ENCODE peak calls at places on chromosomes 7 and 10, in five cellular contexts. One of them, this sample, is unnamed.
A peak's percentile ranks its signal among the peaks of the same experiment; 100 is the strongest.

GRCh38 chr7:120554960-120555571 is 282.1 kb downstream of the KCND2 start:
- DNase-seq in GM12878: peak; percentile 45
- DNase-seq in K562: peak; percentile 54
- DNase-seq in HepG2: peak; percentile 49
- DNase-seq in H1: no peak
- DNase-seq in this sample: peak; percentile 84

GRCh38 chr10:22321831-22322662 is 1.1 kb downstream of the BMI1 start:
- DNase-seq in H1: no peak
- DNase-seq in K562: peak; percentile 69
- DNase-seq in GM12878: no peak
- DNase-seq in HepG2: no peak
- DNase-seq in this sample: peak; percentile 56

GRCh38 chr10:118546479-118546878 is 49.0 kb downstream of the PRLHR start:
- DNase-seq in GM12878: no peak
- DNase-seq in HepG2: no peak
- DNase-seq in H1: no peak
- DNase-seq in K562: no peak
- DNase-seq in this sample: no peak

GRCh38 chr7:90828601-90829000 is 232.5 kb downstream of the CDK14 start:
- DNase-seq in K562: no peak
- DNase-seq in GM12878: no peak
- DNase-seq in HepG2: no peak
- DNase-seq in H1: no peak
- DNase-seq in this sample: no peak

GRCh38 chr10:67858971-67859370 is 21.0 kb upstream of the DNAJC12 start:
- DNase-seq in K562: no peak
- DNase-seq in H1: no peak
- DNase-seq in HepG2: no peak
- DNase-seq in GM12878: no peak
- DNase-seq in this sample: no peak

GRCh38 chr7:44286182-44286617 is 39.2 kb downstream of the CAMK2B start:
- DNase-seq in HepG2: no peak
- DNase-seq in K562: no peak
- DNase-seq in GM12878: no peak
- DNase-seq in H1: no peak
- DNase-seq in this sample: peak; percentile 52

GRCh38 chr7:52786174-52786573 is 249.3 kb upstream of the POM121L12 start:
- DNase-seq in H1: no peak
- DNase-seq in GM12878: no peak
- DNase-seq in K562: no peak
- DNase-seq in HepG2: no peak
- DNase-seq in this sample: no peak

GRCh38 chr10:101567165-101568006 is 20.7 kb downstream of the POLL start:
- DNase-seq in HepG2: no peak
- DNase-seq in H1: no peak
- DNase-seq in GM12878: no peak
- DNase-seq in K562: no peak
- DNase-seq in this sample: peak; percentile 26

GRCh38 chr7:30466266-30466665 is 12.3 kb downstream of the NOD1 start:
- DNase-seq in GM12878: no peak
- DNase-seq in HepG2: no peak
- DNase-seq in H1: no peak
- DNase-seq in K562: no peak
- DNase-seq in this sample: no peak

GRCh38 chr7:86477343-86477742 is 166.4 kb upstream of the GRM3 start:
- DNase-seq in K562: no peak
- DNase-seq in HepG2: no peak
- DNase-seq in H1: no peak
- DNase-seq in GM12878: no peak
- DNase-seq in this sample: no peak

GRCh38 chr7:90713628-90714027 is 117.5 kb downstream of the CDK14 start:
- DNase-seq in H1: no peak
- DNase-seq in HepG2: no peak
- DNase-seq in GM12878: no peak
- DNase-seq in K562: no peak
- DNase-seq in this sample: no peak

GRCh38 chr10:1643161-1643910 is 94.0 kb downstream of the ADARB2 start:
- DNase-seq in GM12878: peak; percentile 53
- DNase-seq in H1: peak; percentile 29
- DNase-seq in K562: peak; percentile 39
- DNase-seq in HepG2: peak; percentile 5
- DNase-seq in this sample: peak; percentile 86

GRCh38 chr10:13453896-13454295 is 74.9 kb downstream of the BEND7 start:
- DNase-seq in K562: no peak
- DNase-seq in H1: no peak
- DNase-seq in HepG2: no peak
- DNase-seq in GM12878: peak; percentile 16
- DNase-seq in this sample: peak; percentile 41

GRCh38 chr7:103797647-103798307 is 191.7 kb downstream of the RELN start:
- DNase-seq in H1: no peak
- DNase-seq in GM12878: no peak
- DNase-seq in HepG2: no peak
- DNase-seq in K562: no peak
- DNase-seq in this sample: no peak

GRCh38 chr10:12869427-12869826 is 132.1 kb downstream of the CCDC3 start:
- DNase-seq in HepG2: no peak
- DNase-seq in K562: no peak
- DNase-seq in GM12878: no peak
- DNase-seq in H1: no peak
- DNase-seq in this sample: no peak

GRCh38 chr7:50793115-50793946 is 10.6 kb upstream of the GRB10 start:
- DNase-seq in K562: peak; percentile 89
- DNase-seq in GM12878: no peak
- DNase-seq in H1: no peak
- DNase-seq in HepG2: no peak
- DNase-seq in this sample: peak; percentile 75

GRCh38 chr10:128087884-128088695 is 38.1 kb downstream of the MKI67 start:
- DNase-seq in K562: no peak
- DNase-seq in HepG2: peak; percentile 18
- DNase-seq in GM12878: no peak
- DNase-seq in H1: no peak
- DNase-seq in this sample: peak; percentile 57

GRCh38 chr7:539731-540411 is 20.2 kb upstream of the PDGFA start:
- DNase-seq in H1: no peak
- DNase-seq in GM12878: no peak
- DNase-seq in HepG2: peak; percentile 90
- DNase-seq in K562: peak; percentile 76
- DNase-seq in this sample: no peak

GRCh38 chr7:106775552-106775936 is 89.5 kb upstream of the PIK3CG start:
- DNase-seq in HepG2: no peak
- DNase-seq in GM12878: no peak
- DNase-seq in H1: no peak
- DNase-seq in K562: peak; percentile 53
- DNase-seq in this sample: no peak

GRCh38 chr10:117455346-117455745 is 80.1 kb upstream of the PDZD8 start:
- DNase-seq in H1: no peak
- DNase-seq in HepG2: no peak
- DNase-seq in K562: no peak
- DNase-seq in GM12878: no peak
- DNase-seq in this sample: no peak

GRCh38 chr10:122078965-122079401 is 90.0 kb downstream of the TACC2 start:
- DNase-seq in GM12878: no peak
- DNase-seq in K562: no peak
- DNase-seq in H1: no peak
- DNase-seq in HepG2: no peak
- DNase-seq in this sample: no peak

GRCh38 chr7:18393465-18394118 is 102.0 kb upstream of the HDAC9 start:
- DNase-seq in H1: no peak
- DNase-seq in K562: no peak
- DNase-seq in GM12878: no peak
- DNase-seq in HepG2: no peak
- DNase-seq in this sample: no peak

GRCh38 chr7:100613447-100614185 is 1.3 kb downstream of the MOSPD3 start:
- DNase-seq in HepG2: no peak
- DNase-seq in K562: no peak
- DNase-seq in H1: no peak
- DNase-seq in GM12878: no peak
- DNase-seq in this sample: no peak

GRCh38 chr7:100607111-100607510 is 4.9 kb downstream of the PCOLCE start:
- DNase-seq in H1: no peak
- DNase-seq in HepG2: no peak
- DNase-seq in GM12878: no peak
- DNase-seq in K562: no peak
- DNase-seq in this sample: no peak

GRCh38 chr7:100611983-100612729 is at the start of gene MOSPD3:
- DNase-seq in HepG2: peak; percentile 99
- DNase-seq in K562: peak; percentile 99
- DNase-seq in H1: peak; percentile 98
- DNase-seq in GM12878: peak; percentile 99
- DNase-seq in this sample: peak; percentile 100

GRCh38 chr7:100614308-100614861 is 2.0 kb downstream of the MOSPD3 start:
- DNase-seq in H1: no peak
- DNase-seq in HepG2: no peak
- DNase-seq in K562: no peak
- DNase-seq in GM12878: no peak
- DNase-seq in this sample: no peak

GRCh38 chr7:100612730-100613446 is 548 bp downstream of the MOSPD3 start:
- DNase-seq in H1: no peak
- DNase-seq in HepG2: peak; percentile 32
- DNase-seq in K562: no peak
- DNase-seq in GM12878: no peak
- DNase-seq in this sample: peak; percentile 47
- TF ChIP-seq CTCF in H1: peak; percentile 25
- TF ChIP-seq CTCF in HepG2: peak; percentile 85
- TF ChIP-seq CTCF in K562: peak; percentile 55
- TF ChIP-seq CTCF in GM12878: peak; percentile 2
- TF ChIP-seq CTCF in this sample: peak; percentile 75

DNA sequence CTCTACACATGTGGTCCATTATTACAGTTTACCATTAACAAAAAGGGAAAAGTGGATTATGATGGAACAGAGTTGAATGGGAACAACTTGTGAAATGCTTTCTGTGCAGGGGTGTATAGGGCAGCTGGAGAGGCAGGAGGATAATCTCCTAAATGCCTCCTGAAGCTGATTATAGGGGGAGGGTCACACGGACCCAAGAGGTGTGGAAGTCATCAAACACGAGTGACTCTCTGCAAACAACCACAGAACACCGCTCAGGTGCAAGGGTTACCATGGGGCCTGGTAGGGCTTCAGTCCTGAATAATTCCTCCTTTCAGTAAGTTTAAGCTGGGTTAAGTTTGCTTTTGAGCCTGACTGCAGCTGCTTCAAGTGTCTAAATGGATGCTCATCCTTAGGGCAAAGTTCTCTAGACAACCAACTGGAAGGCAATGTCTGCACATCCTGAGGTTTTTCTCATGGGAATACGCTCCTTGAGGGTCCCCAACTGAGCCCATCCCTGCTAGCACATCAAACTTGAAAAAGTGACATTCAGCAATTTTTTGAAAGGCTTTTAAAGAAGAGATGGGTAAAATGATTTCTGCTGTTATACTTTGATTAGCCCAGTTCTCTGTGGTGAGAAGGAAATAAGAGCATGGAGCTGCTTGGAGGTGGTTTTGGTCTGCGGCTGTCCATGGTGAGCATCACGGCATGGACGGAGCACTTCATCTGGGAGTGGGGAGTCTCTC is 1.9 kb downstream of the PDE6C start:
- DNase-seq in HepG2: no peak
- DNase-seq in K562: no peak
- DNase-seq in GM12878: no peak
- DNase-seq in H1: no peak
- DNase-seq in this sample: no peak
- H3K4me1 ChIP-seq in HepG2: peaks cover 30% of the 10 kb centered on the region
- H3K4me1 ChIP-seq in K562: no peaks in the 10 kb centered on the region
- H3K4me1 ChIP-seq in GM12878: peaks cover 4% of the 10 kb centered on the region
- H3K4me1 ChIP-seq in H1: no peaks in the 10 kb centered on the region
- H3K4me1 ChIP-seq in this sample: no peaks in the 10 kb centered on the region

DNA sequence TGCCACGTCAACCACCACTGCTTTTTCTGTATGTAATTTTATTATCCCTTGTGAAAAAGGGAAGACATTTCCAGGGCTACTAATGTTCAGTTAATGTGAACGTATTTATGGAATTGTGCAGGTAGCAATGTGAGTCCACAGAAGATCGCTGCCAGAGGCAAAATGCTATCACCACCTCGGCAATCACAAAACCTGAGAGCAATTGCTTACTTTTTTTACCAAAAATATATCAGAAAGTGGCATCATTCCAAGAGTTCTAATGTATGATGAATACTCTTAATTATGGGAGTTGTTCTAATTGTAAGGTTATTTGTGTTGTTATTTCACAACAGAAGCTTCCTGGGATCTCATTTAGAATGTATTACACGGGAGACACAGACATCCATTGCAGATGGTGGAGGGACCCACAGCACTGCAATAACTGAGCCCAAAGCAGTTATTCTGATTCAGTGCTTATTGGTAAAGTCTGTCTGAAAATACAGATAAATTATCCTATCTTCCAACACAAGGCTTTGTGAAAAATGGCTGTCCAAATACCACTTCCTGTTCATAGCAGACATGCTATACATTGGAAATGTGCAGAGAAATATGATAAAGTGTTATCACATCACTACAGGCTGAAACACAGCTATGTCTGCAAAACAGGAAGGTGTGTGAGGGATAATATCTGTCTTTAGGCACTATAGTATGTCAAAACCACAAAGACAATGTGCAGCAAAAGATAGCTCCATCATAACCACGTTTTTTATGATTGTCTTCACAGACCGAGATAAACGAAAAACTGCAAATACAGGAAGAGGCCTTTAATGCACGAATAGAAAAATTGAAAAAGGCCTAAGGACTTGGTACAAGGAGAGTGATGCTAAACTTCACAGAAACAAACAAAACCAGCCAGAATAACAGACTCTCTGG is 102.7 kb downstream of the CABCOCO1 start:
- DNase-seq in HepG2: no peak
- DNase-seq in GM12878: no peak
- DNase-seq in H1: no peak
- DNase-seq in K562: peak; percentile 82
- DNase-seq in this sample: no peak
- TF ChIP-seq CREB1 in HepG2: no peak
- TF ChIP-seq CREB1 in GM12878: no peak
- TF ChIP-seq CREB1 in H1: no peak
- TF ChIP-seq CREB1 in K562: peak; percentile 95
- TF ChIP-seq CREB1 in this sample: no peak

GRCh38 chr10:25724241-25724640 is 209.8 kb upstream of the MYO3A start:
- DNase-seq in HepG2: no peak
- DNase-seq in GM12878: no peak
- DNase-seq in K562: no peak
- DNase-seq in H1: no peak
- DNase-seq in this sample: no peak

DNA sequence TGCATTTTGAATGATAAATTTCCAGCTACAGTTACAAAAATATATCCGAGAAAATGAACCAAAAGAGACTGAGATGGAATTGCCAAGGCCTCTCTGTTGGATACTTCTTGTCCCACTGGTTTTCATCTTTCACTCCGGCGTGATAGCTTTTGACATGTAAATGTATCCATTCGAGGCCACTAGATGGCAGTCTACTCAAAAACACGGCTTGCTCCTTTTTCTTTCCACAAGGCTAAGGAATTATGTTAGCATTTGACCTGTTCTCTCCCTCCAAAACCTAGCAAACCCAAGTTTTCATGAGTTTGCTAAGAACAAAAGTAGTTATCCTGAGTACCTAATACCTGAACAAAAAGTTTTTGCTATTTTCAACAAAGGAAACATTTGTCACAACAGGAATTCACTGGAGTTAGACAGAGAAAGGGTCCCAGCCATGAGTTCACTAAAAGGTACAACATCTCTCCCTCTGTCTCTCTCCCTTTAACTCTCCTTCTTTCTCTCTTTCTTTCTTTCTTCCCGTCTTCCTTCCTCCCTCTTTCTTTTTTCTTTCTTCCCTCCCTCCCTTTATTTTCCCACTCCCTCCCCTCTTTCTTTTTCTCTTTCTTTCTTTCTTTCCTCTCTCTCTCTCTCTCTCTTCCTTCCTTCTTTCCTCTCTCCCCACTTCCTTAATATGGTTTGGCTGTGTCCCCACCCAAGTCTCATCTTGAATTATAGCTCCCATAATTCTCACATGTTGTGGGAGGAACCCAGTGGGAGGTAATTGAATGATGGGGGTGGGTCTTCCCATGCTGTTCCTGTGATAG is 207.9 kb upstream of the MYO3A start:
- DNase-seq in HepG2: peak; percentile 47
- DNase-seq in K562: peak; percentile 46
- DNase-seq in H1: no peak
- DNase-seq in GM12878: no peak
- DNase-seq in this sample: peak; percentile 92
- TF ChIP-seq CTCF in HepG2: peak; percentile 70
- TF ChIP-seq CTCF in K562: peak; percentile 72
- TF ChIP-seq CTCF in H1: peak; percentile 63
- TF ChIP-seq CTCF in GM12878: peak; percentile 53
- TF ChIP-seq CTCF in this sample: peak; percentile 82

This sample was measured in GM23338.